ENCODE peak calls at places on chromosomes 7 and 10, in ten cellular contexts. K, L, C, X, Y, H, T, S, O and W are unnamed samples. For H3K4me1, the result is how much of the 10 kb centered on the place peaks cover.

GRCh38 chr10:129568562-129569344 is 101.7 kb downstream of the MGMT start:
- DNase-seq in K (no peak), L (no peak), C (no peak), X (no peak), Y (no peak), H (no peak), T (no peak), S (no peak), O (no peak), W (no peak)

GRCh38 chr10:9895406-9895805 is 1122.3 kb upstream of the CELF2 start:
- DNase-seq in K (no peak), L (no peak), C (no peak), X (no peak), Y (no peak), H (no peak), T (no peak), S (no peak), O (no peak), W (no peak)

GRCh38 chr10:15313844-15314243 is 57.2 kb downstream of the FAM171A1 start:
- DNase-seq in K (no peak), L (no peak), C (no peak), X (no peak), Y (no peak), H (peak), T (no peak), S (peak), O (peak), W (no peak)

GRCh38 chr10:124417846-124418725 is 637 bp downstream of the OAT start:
- DNase-seq in K (peak), L (peak), C (peak), X (peak), Y (peak), H (peak), T (no peak), S (peak), O (peak), W (peak)

GRCh38 chr7:9945131-9945530 is 1028.5 kb upstream of the PHF14 start:
- DNase-seq in K (peak), L (no peak), C (no peak), X (no peak), Y (no peak), H (no peak), T (no peak), S (no peak), O (no peak), W (no peak)

GRCh38 chr10:3763852-3764625 is 21.0 kb downstream of the KLF6 start:
- DNase-seq in K (no peak), L (no peak), C (no peak), X (no peak), Y (peak), H (no peak), T (peak), S (no peak), O (no peak), W (no peak)

GRCh38 chr7:12256025-12256570 is 45.0 kb downstream of the TMEM106B start:
- DNase-seq in K (no peak), L (no peak), C (no peak), X (no peak), Y (peak), H (no peak), T (peak), S (no peak), O (no peak), W (no peak)

GRCh38 chr10:1036341-1036791 is 10.7 kb upstream of the IDI2 start:
- DNase-seq in K (no peak), L (no peak), C (no peak), X (no peak), Y (peak), H (peak), T (no peak), S (no peak), O (no peak), W (no peak)

GRCh38 chr7:2698581-2699288 is 10.7 kb downstream of the AMZ1 start:
- DNase-seq in K (no peak), L (no peak), C (peak), X (no peak), Y (no peak), H (no peak), T (no peak), S (no peak), O (no peak), W (no peak)

GRCh38 chr10:91709394-91709798 is 76.5 kb upstream of the PPP1R3C start:
- DNase-seq in K (no peak), L (no peak), C (no peak), X (no peak), Y (peak), H (no peak), T (no peak), S (no peak), O (no peak), W (no peak)

GRCh38 chr10:87844837-87845623 is 18.3 kb downstream of the KLLN start:
- DNase-seq in K (no peak), L (no peak), C (no peak), X (no peak), Y (peak), H (no peak), T (peak), S (no peak), O (no peak), W (no peak)

GRCh38 chr7:129343099-129343700 is 91.0 kb upstream of the STRIP2 start:
- DNase-seq in K (peak), L (no peak), C (no peak), X (no peak), Y (peak), H (peak), T (peak), S (no peak), O (peak), W (no peak)

GRCh38 chr7:90736968-90737939 is 141.1 kb downstream of the CDK14 start:
- DNase-seq in K (no peak), L (no peak), C (no peak), X (no peak), Y (no peak), H (no peak), T (no peak), S (no peak), O (no peak), W (no peak)
- H3K27ac ChIP-seq in K (no peak), L (no peak), C (no peak), X (no peak), Y (no peak), H (no peak), T (no peak), S (no peak), O (no peak), W (no peak)

GRCh38 chr10:119657725-119658124 is 6.5 kb downstream of the BAG3 start:
- DNase-seq in K (no peak), L (no peak), C (no peak), X (no peak), Y (no peak), H (no peak), T (no peak), S (peak), O (peak), W (no peak)

GRCh38 chr10:119656760-119657159 is 5.6 kb downstream of the BAG3 start:
- DNase-seq in K (no peak), L (no peak), C (no peak), X (no peak), Y (no peak), H (peak), T (no peak), S (no peak), O (no peak), W (no peak)

GRCh38 chr10:119659951-119660350 is 8.8 kb downstream of the BAG3 start:
- DNase-seq in K (no peak), L (peak), C (no peak), X (no peak), Y (no peak), H (no peak), T (no peak), S (peak), O (no peak), W (no peak)

GRCh38 chr10:119655566-119656001 is 4.4 kb downstream of the BAG3 start:
- DNase-seq in K (no peak), L (peak), C (no peak), X (no peak), Y (peak), H (peak), T (no peak), S (peak), O (peak), W (no peak)

DNA sequence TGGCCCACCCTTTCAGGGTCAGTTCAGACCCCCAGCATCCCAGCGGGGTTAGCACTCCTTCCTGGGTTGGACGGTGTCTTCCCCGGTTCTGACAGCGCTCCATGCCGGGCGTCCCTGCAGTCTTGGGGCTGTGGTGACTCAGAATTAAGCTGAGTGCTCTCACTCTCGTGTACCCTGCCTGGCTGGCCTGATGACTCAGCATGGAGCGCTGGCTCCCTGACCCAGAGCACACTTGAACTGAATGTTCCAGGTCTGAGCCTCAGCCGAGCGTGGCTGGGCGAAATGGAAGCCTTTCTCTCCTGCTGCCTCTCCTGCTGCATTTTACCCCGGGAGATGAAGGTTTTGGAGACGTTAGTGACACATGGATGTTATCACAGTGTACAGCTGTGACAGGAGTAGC is 7.1 kb downstream of the BAG3 start:
- DNase-seq in K (peak), L (peak), C (no peak), X (peak), Y (peak), H (peak), T (no peak), S (peak), O (peak), W (peak)
- H3K4me1 ChIP-seq in K (under half), L (half or more), C (under half), X (under half), Y (half or more), H (half or more), T (half or more), S (half or more), O (under half), W (under half)

GRCh38 chr7:1468203-1468602 is 8.9 kb upstream of the MICALL2 start:
- DNase-seq in K (no peak), L (no peak), C (no peak), X (no peak), Y (no peak), H (no peak), T (no peak), S (no peak), O (no peak), W (no peak)

GRCh38 chr7:1468899-1469298 is 9.6 kb upstream of the MICALL2 start:
- DNase-seq in K (no peak), L (no peak), C (no peak), X (no peak), Y (no peak), H (no peak), T (no peak), S (no peak), O (no peak), W (no peak)

GRCh38 chr7:1464694-1465093 is 5.4 kb upstream of the MICALL2 start:
- DNase-seq in K (no peak), L (no peak), C (no peak), X (no peak), Y (no peak), H (no peak), T (no peak), S (no peak), O (no peak), W (no peak)

GRCh38 chr7:1463685-1464223 is 4.5 kb upstream of the MICALL2 start:
- DNase-seq in K (no peak), L (no peak), C (no peak), X (no peak), Y (no peak), H (peak), T (no peak), S (no peak), O (no peak), W (no peak)

DNA sequence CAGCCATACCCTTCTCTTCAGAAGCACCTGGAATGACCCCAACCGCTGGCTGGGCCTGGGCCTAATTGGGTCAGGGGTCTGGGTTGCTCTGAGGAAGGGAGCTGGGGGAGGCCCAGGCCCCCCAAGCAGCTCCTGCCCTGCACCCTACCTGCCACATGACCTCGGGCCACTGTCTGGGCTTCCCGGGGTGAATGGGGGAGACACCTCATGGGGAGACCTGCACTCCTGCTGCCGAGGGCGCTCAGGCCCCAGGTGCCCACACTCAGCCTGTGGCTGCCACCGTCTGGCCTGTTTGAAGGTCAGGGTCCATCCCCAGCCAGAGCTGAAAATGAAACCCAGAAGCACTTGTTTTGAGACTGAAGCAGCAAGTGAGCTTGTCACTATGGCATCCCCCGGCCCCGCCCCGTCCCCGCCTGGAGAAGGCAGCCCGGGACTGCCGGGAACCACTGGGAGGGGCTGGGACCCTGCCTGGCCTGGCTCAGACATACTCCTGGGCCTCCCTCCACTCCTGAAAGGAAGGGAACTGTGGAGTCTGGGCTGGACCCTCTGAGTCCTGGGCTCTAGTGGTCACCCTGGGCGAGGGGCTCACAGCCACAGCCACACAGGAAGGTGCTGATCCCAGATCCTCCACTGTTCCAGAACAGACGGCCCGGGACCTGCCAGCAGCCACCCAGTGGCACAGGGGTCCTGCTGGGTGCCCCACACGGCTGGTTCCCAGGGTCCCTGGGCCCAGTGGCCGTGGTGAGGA is 7.4 kb upstream of the MICALL2 start:
- DNase-seq in K (peak), L (peak), C (no peak), X (peak), Y (no peak), H (peak), T (no peak), S (peak), O (peak), W (peak)
- TF ChIP-seq CTCF in K (no peak), L (no peak), C (no peak), X (no peak), Y (no peak), H (peak), T (no peak), S (no peak), O (no peak), W (no peak)

DNA sequence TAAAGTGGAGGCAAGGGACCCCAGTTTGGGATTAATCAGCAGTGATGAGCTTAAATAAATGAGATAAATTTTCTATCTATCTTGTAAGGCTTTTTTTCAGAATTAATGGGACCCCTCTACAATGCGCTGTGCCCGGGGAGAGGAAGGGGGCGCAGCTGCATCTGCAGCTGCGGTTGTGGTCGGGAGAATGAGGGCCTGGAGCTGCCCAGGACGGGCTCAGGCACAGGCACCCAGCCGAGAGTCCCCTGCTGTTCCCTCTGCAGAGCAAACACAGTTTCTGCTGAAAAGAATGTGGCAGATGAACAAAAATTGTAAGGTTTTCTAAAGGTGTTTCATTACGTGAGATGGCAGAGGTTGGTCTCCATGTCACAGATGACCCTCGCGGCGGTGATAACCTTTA is 456.1 kb downstream of the DNAJB6 start:
- DNase-seq in K (no peak), L (no peak), C (no peak), X (no peak), Y (no peak), H (no peak), T (no peak), S (no peak), O (no peak), W (no peak)
- H3K27ac ChIP-seq in K (no peak), L (no peak), C (no peak), X (no peak), Y (no peak), H (no peak), T (no peak), S (no peak), O (no peak), W (no peak)

DNA sequence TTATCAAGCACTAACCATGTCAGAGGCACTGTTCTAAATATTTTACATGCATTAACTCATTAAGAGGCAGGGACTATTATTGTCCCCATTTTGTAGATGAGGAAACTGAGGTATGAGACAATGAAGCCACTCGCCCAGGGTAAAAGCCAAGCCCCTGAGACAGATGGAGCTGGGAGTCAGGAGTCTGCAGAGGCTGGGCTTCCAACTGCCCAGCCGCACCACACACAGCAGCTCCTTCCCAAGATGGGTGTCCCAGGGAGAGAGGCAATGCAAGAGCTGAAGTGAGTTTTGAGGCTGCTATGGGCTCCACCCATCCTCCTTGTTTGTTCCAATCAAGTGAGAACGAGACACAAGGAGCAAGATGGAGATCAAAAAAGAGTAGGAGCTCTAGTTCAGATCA is 244.2 kb downstream of the KCNMA1 start:
- DNase-seq in K (no peak), L (no peak), C (no peak), X (no peak), Y (no peak), H (no peak), T (no peak), S (no peak), O (no peak), W (no peak)
- H3K4me1 ChIP-seq in K (under half), L (under half), C (under half), X (under half), Y (half or more), H (under half), T (half or more), S (half or more), O (under half), W (under half)

DNA sequence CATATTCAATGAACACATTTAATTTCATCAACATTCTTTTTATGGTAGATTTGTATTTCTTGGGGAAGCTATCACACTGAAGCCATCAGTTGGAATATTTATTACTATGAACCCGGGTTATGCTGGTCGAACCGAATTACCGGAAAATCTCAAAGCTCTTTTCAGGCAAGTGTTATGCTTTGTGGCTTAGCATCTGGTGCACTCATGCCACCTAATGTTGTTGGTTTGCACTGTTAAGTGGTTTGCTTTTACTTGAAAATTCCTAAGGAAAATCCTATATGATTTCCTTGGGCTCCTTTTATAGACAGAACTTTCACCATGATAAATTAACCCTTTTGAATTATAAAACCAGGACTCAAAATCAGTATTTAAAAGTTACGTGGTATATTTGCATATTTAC is 147.9 kb downstream of the DNAH11 start:
- DNase-seq in K (peak), L (no peak), C (no peak), X (no peak), Y (no peak), H (no peak), T (peak), S (no peak), O (no peak), W (no peak)
- TF ChIP-seq CTCF in K (peak), L (peak), C (no peak), X (no peak), Y (no peak), H (no peak), T (peak), S (no peak), O (no peak), W (no peak)

DNA sequence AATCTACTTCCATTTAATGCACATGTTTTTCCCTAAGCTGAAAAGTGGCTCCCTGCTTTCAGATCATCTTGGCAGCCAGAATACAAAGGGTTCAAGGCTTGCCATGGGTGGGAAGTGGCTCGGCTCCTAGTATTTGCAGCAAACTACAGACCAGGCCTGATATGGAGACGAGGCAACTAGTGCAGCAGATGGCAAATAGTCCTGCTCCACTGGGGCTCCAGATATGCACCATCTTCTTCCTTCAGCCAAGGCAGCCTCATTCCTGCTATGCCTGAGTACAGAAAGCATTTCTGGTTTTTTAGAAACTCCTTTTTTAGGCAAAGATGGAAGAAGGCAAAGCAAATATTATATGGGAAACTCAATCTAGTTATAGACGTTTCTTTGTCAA is 23.9 kb downstream of the LRRC4 start:
- DNase-seq in K (no peak), L (no peak), C (no peak), X (no peak), Y (no peak), H (no peak), T (no peak), S (no peak), O (no peak), W (no peak)
- H3K27ac ChIP-seq in K (no peak), L (no peak), C (no peak), X (no peak), Y (no peak), H (no peak), T (no peak), S (no peak), O (no peak), W (no peak)

GRCh38 chr7:50347693-50348092 is 43.2 kb downstream of the IKZF1 start:
- DNase-seq in K (no peak), L (no peak), C (no peak), X (no peak), Y (no peak), H (no peak), T (no peak), S (no peak), O (no peak), W (no peak)

GRCh38 chr7:50349399-50349798 is 44.9 kb downstream of the IKZF1 start:
- DNase-seq in K (no peak), L (no peak), C (no peak), X (no peak), Y (no peak), H (no peak), T (no peak), S (no peak), O (no peak), W (no peak)

GRCh38 chr7:50349963-50350944 is 45.7 kb downstream of the IKZF1 start:
- DNase-seq in K (no peak), L (no peak), C (no peak), X (no peak), Y (no peak), H (peak), T (no peak), S (peak), O (no peak), W (no peak)

GRCh38 chr7:50348469-50349162 is 44.1 kb downstream of the IKZF1 start:
- DNase-seq in K (no peak), L (no peak), C (no peak), X (no peak), Y (no peak), H (no peak), T (no peak), S (no peak), O (no peak), W (no peak)

GRCh38 chr7:50346548-50347497 is 42.3 kb downstream of the IKZF1 start:
- DNase-seq in K (no peak), L (no peak), C (no peak), X (no peak), Y (peak), H (peak), T (no peak), S (no peak), O (no peak), W (no peak)
- H3K4me1 ChIP-seq in K (under half), L (under half), C (half or more), X (under half), Y (under half), H (under half), T (under half), S (under half), O (under half), W (under half)

DNA sequence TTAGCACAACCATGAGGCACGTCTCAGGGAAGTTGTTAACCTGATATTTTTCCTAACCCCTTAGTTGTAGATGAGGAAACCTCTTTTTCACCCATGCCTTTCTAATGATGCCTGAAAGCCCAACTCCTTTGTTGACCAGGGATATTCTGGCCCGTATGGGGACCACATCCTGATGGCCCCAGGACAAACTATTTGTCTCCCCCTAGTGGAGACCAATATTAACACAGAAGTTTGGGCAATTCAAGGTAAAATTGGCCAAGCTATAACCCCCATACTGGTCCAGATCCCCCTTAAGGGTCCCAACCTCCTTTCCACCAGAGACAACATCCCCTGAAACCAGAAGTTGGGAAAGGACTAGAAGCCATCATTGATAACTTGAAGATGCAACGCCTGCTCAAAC is 893.3 kb downstream of the SORCS1 start:
- DNase-seq in K (no peak), L (no peak), C (no peak), X (no peak), Y (no peak), H (no peak), T (no peak), S (no peak), O (no peak), W (no peak)
- TF ChIP-seq CTCF in K (peak), L (no peak), C (no peak), X (no peak), Y (peak), H (no peak), T (peak), S (no peak), O (no peak), W (no peak)